ENCODE peak calls at places on chromosomes 13 and 19, in six cellular contexts. B is fibroblast of lung, Z is nephron progenitor cell, W is astrocyte of the spinal cord, E is neural crest cell, N is body of pancreas. F is an unnamed sample.

GRCh38 chr19:45424191-45425058 is 708 bp upstream of the ERCC1 start:
- DNase-seq in B (peak), Z (peak), W (peak), E (peak), N (peak), F (peak)

GRCh38 chr13:43878897-43879322 is 630 bp downstream of the CCDC122 start:
- DNase-seq in B (peak), Z (no peak), W (peak), E (peak), N (peak), F (peak)

GRCh38 chr19:33499248-33499647 is 22.3 kb downstream of the PEPD start:
- DNase-seq in B (no peak), Z (no peak), W (no peak), E (no peak), N (no peak), F (no peak)

GRCh38 chr13:30985637-30986205 is 53.3 kb downstream of the TEX26 start:
- DNase-seq in B (peak), Z (no peak), W (peak), E (no peak), N (no peak), F (no peak)

GRCh38 chr19:956747-957451 is 27.2 kb upstream of the WDR18 start:
- DNase-seq in B (peak), Z (no peak), W (no peak), E (no peak), N (no peak), F (no peak)

GRCh38 chr13:49097374-49097773 is 121.7 kb downstream of the FNDC3A start:
- DNase-seq in B (peak), Z (no peak), W (peak), E (no peak), N (no peak), F (no peak)

GRCh38 chr19:7544626-7545025 is 9.1 kb downstream of the PNPLA6 start:
- DNase-seq in B (no peak), Z (no peak), W (no peak), E (no peak), N (no peak), F (no peak)

GRCh38 chr19:5214902-5215301 is 125.7 kb downstream of the PTPRS start:
- DNase-seq in B (no peak), Z (no peak), W (no peak), E (no peak), N (no peak), F (no peak)

GRCh38 chr19:30785728-30786127 is 413.5 kb downstream of the ZNF536 start:
- DNase-seq in B (no peak), Z (no peak), W (no peak), E (no peak), N (no peak), F (no peak)

GRCh38 chr19:4449022-4449825 is 8.4 kb downstream of the UBXN6 start:
- DNase-seq in B (peak), Z (no peak), W (no peak), E (no peak), N (peak), F (no peak)

GRCh38 chr19:45154064-45154827 is 6.5 kb downstream of the NKPD1 start:
- DNase-seq in B (peak), Z (no peak), W (peak), E (no peak), N (no peak), F (peak)

GRCh38 chr13:40444241-40444640 is 222.2 kb downstream of the FOXO1 start:
- DNase-seq in B (no peak), Z (no peak), W (no peak), E (no peak), N (no peak), F (no peak)
- TF ChIP-seq CTCF in B (no peak), Z (no peak), W (no peak), E (no peak), N (no peak), F (no peak)

GRCh38 chr13:85266771-85267170 is 532.4 kb downstream of the SLITRK6 start:
- DNase-seq in B (no peak), Z (peak), W (no peak), E (no peak), N (no peak), F (no peak)

GRCh38 chr13:85265296-85265695 is 533.9 kb downstream of the SLITRK6 start:
- DNase-seq in B (no peak), Z (no peak), W (no peak), E (no peak), N (no peak), F (no peak)

GRCh38 chr13:85260896-85261295 is 538.3 kb downstream of the SLITRK6 start:
- DNase-seq in B (no peak), Z (no peak), W (no peak), E (no peak), N (no peak), F (no peak)

GRCh38 chr13:85266331-85266730 is 532.9 kb downstream of the SLITRK6 start:
- DNase-seq in B (no peak), Z (peak), W (no peak), E (no peak), N (no peak), F (no peak)

DNA sequence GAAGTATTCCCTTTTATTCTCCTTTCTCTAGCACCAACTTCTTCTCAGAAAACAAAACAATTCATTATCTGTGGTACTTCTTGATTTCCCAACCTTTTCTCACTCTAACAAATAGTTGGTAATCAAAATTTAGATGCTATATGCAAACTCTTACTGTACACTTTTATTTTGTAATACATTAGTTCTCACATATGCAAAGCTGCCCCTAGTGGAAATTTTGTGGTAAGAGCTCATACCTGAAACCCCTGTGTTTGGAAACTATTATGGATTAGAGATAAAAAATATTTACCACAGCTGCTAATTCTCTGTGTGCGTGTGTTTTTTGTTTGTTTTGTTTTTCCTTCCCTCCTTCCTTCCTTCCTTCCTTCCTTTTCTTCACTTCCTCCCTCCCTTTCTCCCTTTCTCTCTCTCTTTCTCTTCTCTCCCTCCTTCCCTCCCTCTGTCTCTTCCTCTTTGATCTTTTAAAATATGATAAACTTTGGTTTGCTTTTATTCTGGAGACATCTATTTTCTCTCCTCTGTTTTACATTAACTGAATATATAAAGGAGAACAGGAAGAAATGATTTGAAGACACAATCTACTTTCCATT is 537.4 kb downstream of the SLITRK6 start:
- DNase-seq in B (peak), Z (no peak), W (peak), E (no peak), N (no peak), F (no peak)
- TF ChIP-seq CTCF in B (peak), Z (peak), W (peak), E (peak), N (no peak), F (no peak)

GRCh38 chr19:53091413-53091812 is 11.8 kb downstream of the ZNF160 start:
- DNase-seq in B (no peak), Z (no peak), W (no peak), E (no peak), N (no peak), F (no peak)
- TF ChIP-seq CTCF in B (no peak), Z (no peak), W (no peak), E (no peak), N (no peak), F (no peak)

GRCh38 chr19:55909801-55910200 is 22.3 kb downstream of the NLRP13 start:
- DNase-seq in B (no peak), Z (no peak), W (no peak), E (no peak), N (no peak), F (no peak)

GRCh38 chr19:55912916-55913315 is 19.2 kb downstream of the NLRP13 start:
- DNase-seq in B (no peak), Z (no peak), W (no peak), E (no peak), N (no peak), F (no peak)

DNA sequence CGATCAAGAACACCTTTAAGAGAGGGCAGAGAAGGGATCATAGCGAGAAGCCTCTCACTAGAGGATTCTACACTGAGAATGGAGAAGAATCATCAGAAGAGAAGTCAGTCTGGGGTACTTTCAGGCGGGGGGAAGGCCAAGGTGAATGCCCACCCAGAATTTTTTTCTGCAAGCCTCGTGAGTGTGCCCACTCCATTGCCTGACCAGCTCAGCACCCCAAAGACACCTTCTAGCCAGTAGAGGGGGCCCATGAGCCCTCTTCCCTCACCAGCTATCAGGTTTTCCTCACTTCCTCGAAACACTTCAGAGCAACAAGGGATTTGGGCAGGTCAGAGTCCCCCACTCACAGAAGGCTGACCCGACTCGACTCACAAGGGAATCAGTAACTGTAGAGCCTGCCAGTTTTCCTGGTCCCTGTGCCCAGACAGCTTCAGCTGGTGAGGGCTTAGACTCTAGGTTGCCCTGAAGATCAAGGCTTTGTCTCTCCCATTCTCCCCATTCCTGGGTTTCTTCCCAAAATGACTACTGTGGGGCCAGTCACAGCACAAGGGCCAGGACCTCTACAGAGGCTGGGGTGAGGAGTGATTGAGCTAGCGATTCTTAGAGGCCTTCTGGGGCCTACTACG is 18.4 kb downstream of the NLRP13 start:
- DNase-seq in B (no peak), Z (no peak), W (no peak), E (no peak), N (no peak), F (peak)
- TF ChIP-seq CTCF in B (no peak), Z (no peak), W (no peak), E (no peak), N (no peak), F (no peak)

GRCh38 chr19:15971217-15971616 is 22.4 kb downstream of the OR10H4 start:
- DNase-seq in B (no peak), Z (no peak), W (no peak), E (no peak), N (no peak), F (no peak)
- TF ChIP-seq CTCF in B (no peak), Z (no peak), W (no peak), E (no peak), N (no peak), F (no peak)

GRCh38 chr19:47854459-47854858 is 4.6 kb upstream of the TPRX2 start:
- DNase-seq in B (no peak), Z (no peak), W (no peak), E (no peak), N (no peak), F (no peak)

GRCh38 chr19:47848425-47848824 is 10.6 kb upstream of the TPRX2 start:
- DNase-seq in B (no peak), Z (no peak), W (no peak), E (no peak), N (no peak), F (no peak)

GRCh38 chr19:47853003-47853402 is 6.0 kb upstream of the TPRX2 start:
- DNase-seq in B (no peak), Z (no peak), W (no peak), E (no peak), N (no peak), F (no peak)

GRCh38 chr19:47848871-47849473 is 10.1 kb upstream of the TPRX2 start:
- DNase-seq in B (peak), Z (peak), W (no peak), E (peak), N (peak), F (peak)
- TF ChIP-seq CTCF in B (peak), Z (peak), W (peak), E (peak), N (no peak), F (peak)

DNA sequence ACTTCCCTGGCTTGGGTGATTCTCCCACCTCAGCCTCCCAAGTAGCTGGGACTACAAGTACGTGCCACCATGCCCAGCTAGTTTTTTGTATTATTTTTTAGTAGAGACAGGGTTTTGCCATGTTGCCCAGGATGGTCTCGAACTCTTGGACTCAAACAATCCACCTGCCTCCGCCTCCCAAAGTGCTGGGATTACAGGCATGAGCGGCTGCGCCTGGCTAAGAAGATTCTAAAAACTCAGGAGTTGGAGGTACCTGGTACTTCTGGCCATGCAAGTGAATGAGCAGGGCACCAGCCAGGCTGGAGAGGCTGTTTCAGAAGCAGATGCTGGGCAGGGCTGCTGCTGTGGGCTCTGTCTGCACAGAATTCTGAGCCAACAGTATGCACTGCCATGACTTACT is 6.1 kb downstream of the MZF1 start:
- DNase-seq in B (no peak), Z (no peak), W (no peak), E (no peak), N (no peak), F (no peak)
- TF ChIP-seq CTCF in B (no peak), Z (no peak), W (no peak), E (no peak), N (no peak), F (no peak)

DNA sequence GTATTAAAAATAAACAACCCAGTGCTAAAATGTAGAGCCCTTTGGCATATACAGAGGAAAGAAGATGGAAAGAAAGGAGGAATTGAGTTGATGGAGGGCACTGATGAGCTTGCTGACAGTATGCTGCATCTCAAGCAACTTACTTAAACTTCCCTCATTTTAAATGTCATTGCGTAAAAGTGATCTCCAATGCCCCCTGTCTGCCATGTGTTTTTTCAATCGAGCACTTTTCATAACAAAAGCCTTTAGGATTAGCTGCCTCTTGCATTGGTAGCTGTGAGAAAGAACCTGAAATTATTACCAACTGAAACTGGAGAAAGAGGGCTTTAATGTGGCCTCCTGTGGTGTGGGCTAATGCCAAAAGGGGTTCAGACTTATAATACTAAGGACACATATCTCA is 541.6 kb downstream of the SUCLA2 start:
- DNase-seq in B (peak), Z (no peak), W (peak), E (no peak), N (no peak), F (no peak)
- TF ChIP-seq CTCF in B (peak), Z (no peak), W (peak), E (peak), N (no peak), F (no peak)

DNA sequence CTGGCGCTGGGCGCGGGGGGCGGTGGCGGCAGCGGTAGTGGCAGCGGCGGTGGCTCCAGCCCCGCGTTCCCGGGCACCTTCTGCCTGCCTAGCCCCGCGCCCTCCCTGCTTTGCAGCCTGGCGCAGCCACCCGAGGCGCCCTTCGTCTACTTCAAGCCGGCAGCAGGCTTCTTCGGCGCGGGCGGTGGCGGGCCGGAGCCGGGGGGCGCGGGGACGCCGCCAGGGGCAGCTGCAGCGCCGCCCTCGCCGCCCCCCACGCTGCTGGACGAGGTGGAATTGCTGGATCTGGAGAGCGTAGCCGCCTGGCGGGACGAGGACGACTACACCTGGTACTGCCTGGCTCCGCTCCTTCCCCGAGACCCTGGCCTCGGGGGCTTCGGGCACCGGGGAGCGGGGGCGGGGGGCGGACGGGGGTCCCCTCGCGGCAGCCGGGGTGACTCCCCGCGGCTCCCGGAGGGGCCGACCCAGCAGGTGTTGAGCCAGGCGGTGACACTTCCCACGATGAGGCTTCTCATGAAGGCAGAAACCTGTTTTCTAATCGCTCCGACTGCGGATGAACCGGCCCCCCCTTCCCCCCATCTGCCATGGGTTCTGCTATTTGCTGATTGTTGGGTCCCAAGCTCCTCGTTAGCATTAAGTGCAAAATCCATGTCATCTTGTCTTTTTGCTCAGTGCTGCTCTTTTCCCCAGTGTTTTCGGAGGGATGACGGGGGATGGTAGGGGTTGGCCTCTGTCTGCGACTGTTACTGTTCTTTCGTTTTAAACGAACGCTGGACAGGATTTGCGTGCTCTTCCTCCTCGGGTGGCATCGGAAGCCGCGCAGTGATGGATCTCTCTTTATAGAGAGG is 948 bp downstream of the SLAIN1 start:
- DNase-seq in B (peak), Z (peak), W (no peak), E (peak), N (peak), F (peak)
- TF ChIP-seq CTCF in B (no peak), Z (no peak), W (no peak), E (peak), N (no peak), F (no peak)

F was measured in Calu3.